ENCODE peak calls at places on chromosomes 4 and X, in nine cellular contexts. N is NCI-H345; Q is IMR-90; V is WTC11; Z is AG08395; G is CD8-positive, alpha-beta T cell; E is NCI-H774; F is lung; A is H9. P is an unnamed sample.

GRCh38 chr4:174107749-174108354 is 175.6 kb downstream of the FBXO8 start:
- DNase-seq in V (peak), Q (no peak), F (no peak), E (no peak), A (peak), N (no peak), G (no peak), Z (no peak), P (peak)

GRCh38 chr4:109754093-109754857 is 24.4 kb upstream of the PLA2G12A start:
- DNase-seq in Z (no peak), F (no peak), Q (no peak), E (no peak), V (no peak), G (no peak), N (no peak), A (no peak), P (no peak)

GRCh38 chr4:85187106-85187505 is 220.6 kb upstream of the WDFY3 start:
- DNase-seq in Q (no peak), V (no peak), A (no peak), F (no peak), Z (no peak), N (no peak), G (no peak), E (no peak), P (no peak)

GRCh38 chrX:11190745-11191510 is 79.8 kb downstream of the HCCS start:
- DNase-seq in A (no peak), N (peak), F (no peak), G (no peak), E (peak), V (no peak), Z (no peak), Q (no peak), P (no peak)

GRCh38 chr4:28463184-28463690 is 1602.6 kb downstream of the STIM2 start:
- DNase-seq in N (no peak), Z (no peak), G (no peak), F (no peak), E (no peak), A (no peak), V (no peak), Q (peak), P (no peak)

GRCh38 chr4:188015025-188015778 is 19.6 kb downstream of the ZFP42 start:
- DNase-seq in V (peak), G (no peak), N (no peak), Z (no peak), A (no peak), F (no peak), E (no peak), Q (no peak), P (peak)

GRCh38 chrX:15465347-15465746 is 27.8 kb downstream of the PIR start:
- DNase-seq in F (no peak), Q (peak), G (no peak), Z (no peak), A (no peak), N (no peak), E (no peak), V (no peak), P (no peak)

GRCh38 chr4:174681723-174682300 is 147.2 kb downstream of the GLRA3 start:
- DNase-seq in V (no peak), Z (peak), E (no peak), A (no peak), Q (peak), F (no peak), N (no peak), G (no peak), P (peak)

GRCh38 chr4:153116101-153116680 is 88.1 kb upstream of the TRIM2 start:
- DNase-seq in Z (no peak), A (no peak), V (no peak), Q (no peak), G (peak), N (no peak), E (no peak), F (no peak), P (no peak)

GRCh38 chr4:65018313-65018712 is 609.1 kb upstream of the TECRL start:
- DNase-seq in V (no peak), F (no peak), A (no peak), E (no peak), Z (no peak), N (peak), Q (no peak), G (no peak), P (no peak)

GRCh38 chr4:13355036-13355910 is 128.9 kb downstream of the RAB28 start:
- DNase-seq in N (no peak), G (no peak), Q (peak), A (no peak), E (no peak), V (no peak), F (no peak), Z (no peak), P (no peak)

GRCh38 chr4:145583656-145584055 is 35.5 kb upstream of the MMAA start:
- DNase-seq in N (no peak), Q (no peak), Z (no peak), A (no peak), F (no peak), E (no peak), V (no peak), G (no peak), P (no peak)

P was measured in mesendoderm.